ENCODE peak calls at places on chromosomes 5 and 9, in ten cellular contexts. D, M, X, C, Y, Q, L, E, F and B are unnamed samples.

GRCh38 chr5:140631831-140632365 is 1.1 kb downstream of the CD14 start:
- DNase-seq in X (no peak), Y (peak; percentile 39), L (no peak), C (no peak), M (no peak), F (no peak), E (no peak), D (no peak), Q (peak; percentile 58), B (no peak)

GRCh38 chr5:116359575-116359974 is 215.0 kb downstream of the SEMA6A start:
- DNase-seq in L (no peak), M (no peak), X (no peak), F (no peak), C (no peak), E (no peak), D (no peak), Q (no peak), Y (no peak), B (no peak)

GRCh38 chr9:134422301-134422700 is 96.0 kb downstream of the RXRA start:
- DNase-seq in Y (peak; percentile 83), D (peak; percentile 84), C (no peak), X (peak; percentile 37), E (no peak), L (no peak), M (no peak), Q (no peak), F (no peak), B (no peak)

GRCh38 chr5:135317286-135317685 is 81.7 kb downstream of the MACROH2A1 start:
- DNase-seq in F (no peak), E (no peak), M (no peak), Q (no peak), C (peak; percentile 81), X (no peak), L (no peak), D (no peak), Y (no peak), B (no peak)

GRCh38 chr5:179377421-179378115 is 32.3 kb upstream of the ADAMTS2 start:
- DNase-seq in C (peak; percentile 80), Y (no peak), E (peak; percentile 18), Q (no peak), X (no peak), D (no peak), M (no peak), F (no peak), L (no peak), B (no peak)

GRCh38 chr5:51385214-51385613 is 2.0 kb downstream of the ISL1 start:
- DNase-seq in D (no peak), M (no peak), C (no peak), L (no peak), X (no peak), E (no peak), F (no peak), Y (no peak), Q (no peak), B (no peak)

GRCh38 chr9:70465904-70466303 is 51.4 kb upstream of the KLF9 start:
- DNase-seq in Y (no peak), X (no peak), F (no peak), L (no peak), D (no peak), E (no peak), C (no peak), Q (no peak), M (no peak), B (no peak)

GRCh38 chr5:77413049-77413448 is 79.1 kb downstream of the WDR41 start:
- DNase-seq in E (no peak), C (no peak), M (no peak), Y (no peak), D (no peak), L (no peak), F (no peak), X (no peak), Q (no peak), B (no peak)

GRCh38 chr5:43274435-43275114 is 38.6 kb downstream of the HMGCS1 start:
- DNase-seq in X (no peak), M (no peak), D (peak; percentile 29), F (no peak), Q (peak; percentile 73), L (no peak), C (no peak), E (no peak), Y (peak; percentile 36), B (no peak)

GRCh38 chr5:167642779-167643517 is 648.5 kb upstream of the WWC1 start:
- DNase-seq in M (peak; percentile 80), X (peak; percentile 98), D (no peak), Y (no peak), C (no peak), L (no peak), F (peak; percentile 97), Q (no peak), E (peak; percentile 92), B (no peak)

GRCh38 chr5:164353155-164353554 is 847.7 kb downstream of the MAT2B start:
- DNase-seq in X (peak; percentile 1), L (no peak), Y (no peak), E (peak; percentile 54), C (no peak), D (no peak), F (no peak), Q (no peak), M (no peak), B (no peak)

GRCh38 chr9:131254107-131254491 is 22.2 kb downstream of the FAM78A start:
- DNase-seq in Y (no peak), E (no peak), D (no peak), X (peak; percentile 34), C (no peak), F (no peak), Q (no peak), L (no peak), M (no peak), B (no peak)

GRCh38 chr5:16540421-16540820 is 74.8 kb upstream of the ZNF622 start:
- DNase-seq in E (peak; percentile 79), D (no peak), Y (no peak), C (no peak), F (peak; percentile 90), Q (no peak), L (no peak), X (peak; percentile 19), M (no peak), B (no peak)

GRCh38 chr9:91949946-91950664 is at the start of gene ROR2:
- DNase-seq in L (peak; percentile 59), C (peak; percentile 95), Y (peak; percentile 36), M (no peak), E (peak; percentile 63), Q (peak; percentile 86), X (peak; percentile 77), D (peak; percentile 87), F (peak; percentile 54), B (peak; percentile 91)

DNA sequence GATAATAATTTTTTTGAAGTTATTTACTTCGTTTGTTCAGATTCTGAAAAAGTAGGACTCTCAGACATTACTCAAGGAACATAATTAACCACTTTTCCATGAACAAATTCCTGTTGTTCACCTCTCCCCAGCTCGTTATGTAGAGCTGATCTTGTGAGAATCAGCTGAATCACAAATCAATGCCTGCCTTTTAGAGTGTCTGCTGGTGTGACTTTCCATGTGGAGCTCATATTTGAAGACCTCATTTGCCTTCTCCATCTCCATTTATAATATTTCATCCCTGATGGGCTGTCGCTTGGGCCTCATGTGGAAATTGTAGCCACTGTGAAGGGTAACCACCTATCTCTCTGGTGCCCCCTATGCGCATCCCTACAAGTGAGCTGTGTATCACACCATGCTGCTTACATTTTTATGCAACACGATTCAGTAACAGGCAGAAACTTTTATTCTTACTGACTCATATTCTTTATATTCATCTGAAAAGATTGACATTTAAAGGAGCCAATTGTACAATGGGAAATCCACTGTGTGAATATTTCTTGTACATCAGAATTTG is 111.3 kb downstream of the STK32A start:
- DNase-seq in M (no peak), X (no peak), E (no peak), D (no peak), L (no peak), Y (no peak), Q (no peak), C (no peak), F (peak; percentile 7), B (no peak)
- TF ChIP-seq CTCF in M (no peak), X (peak; percentile 24), E (no peak), D (no peak), L (no peak), Y (no peak), Q (no peak), C (no peak), F (no peak), B (no peak)

DNA sequence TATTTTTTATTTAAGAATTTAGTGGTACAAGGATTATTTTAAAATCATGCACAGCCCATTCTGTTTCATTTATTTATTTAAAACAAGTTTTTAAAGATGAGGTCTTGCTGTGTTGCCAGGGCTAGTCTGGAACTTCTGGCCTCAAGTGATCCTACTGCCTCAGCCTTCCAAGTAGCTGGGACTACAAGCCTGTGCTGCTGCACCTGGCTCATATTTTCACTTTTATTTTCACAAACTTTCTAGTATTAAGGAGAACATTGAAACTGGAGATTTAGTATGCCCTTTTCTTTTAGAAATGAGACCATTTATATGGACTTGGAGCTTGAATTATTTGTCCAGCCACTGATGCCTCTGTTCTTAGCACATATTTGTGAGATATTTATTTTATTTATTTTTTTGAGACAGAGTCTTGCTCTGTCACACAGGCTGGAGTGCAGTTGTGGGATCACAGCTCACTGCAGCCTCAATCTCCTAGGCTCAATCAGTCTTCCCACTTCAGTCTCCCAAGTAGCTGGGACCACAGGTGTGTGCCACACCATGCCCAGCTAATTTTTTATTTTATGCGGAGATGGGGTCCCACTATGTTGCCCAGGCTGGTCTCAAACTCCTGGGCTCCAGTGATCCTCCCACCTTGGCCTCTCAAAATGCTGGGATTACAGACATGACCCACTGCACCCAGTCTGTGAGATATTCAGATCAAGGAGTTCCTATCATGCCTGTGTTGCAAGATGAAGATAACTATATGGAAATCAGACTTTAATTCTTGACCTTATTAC is 7.4 kb downstream of the DMXL1 start:
- DNase-seq in L (no peak), D (no peak), Q (no peak), Y (no peak), M (no peak), X (no peak), C (no peak), E (no peak), F (no peak), B (no peak)
- TF ChIP-seq CTCF in L (no peak), D (no peak), Q (no peak), Y (no peak), M (no peak), X (no peak), C (no peak), E (no peak), F (no peak), B (no peak)

DNA sequence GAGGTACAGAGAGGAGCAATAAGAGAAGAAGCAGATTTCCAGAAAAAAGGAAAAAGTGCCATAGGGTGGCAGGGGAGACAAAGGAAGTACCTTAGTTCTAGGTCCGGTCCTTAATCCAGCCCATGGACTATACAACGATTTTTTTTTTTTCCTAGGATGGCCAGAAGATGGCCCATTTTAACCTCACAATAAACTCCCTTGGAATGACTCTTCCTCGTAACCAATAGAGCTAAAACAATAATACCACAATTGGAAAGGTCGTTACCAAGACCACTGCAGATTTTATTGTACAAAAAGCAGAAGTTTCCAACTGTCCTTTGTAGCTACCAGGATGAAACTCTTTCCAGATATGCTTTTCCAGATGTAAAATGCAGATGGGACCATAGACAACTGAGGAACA is 34.4 kb upstream of the SSBP2 start:
- DNase-seq in D (no peak), L (no peak), Y (no peak), E (no peak), Q (no peak), M (no peak), C (no peak), X (no peak), F (no peak), B (no peak)
- TF ChIP-seq CTCF in D (no peak), L (no peak), Y (no peak), E (no peak), Q (no peak), M (no peak), C (no peak), X (no peak), F (no peak), B (no peak)

GRCh38 chr5:34656001-34656699 is at the start of gene RAI14:
- DNase-seq in X (peak; percentile 89), Y (peak; percentile 78), Q (peak; percentile 88), D (peak; percentile 76), C (peak; percentile 91), E (peak; percentile 85), L (peak; percentile 89), F (peak; percentile 73), M (no peak), B (peak; percentile 87)
- TF ChIP-seq CTCF in X (peak; percentile 2), Y (no peak), Q (peak; percentile 5), D (no peak), C (no peak), E (peak; percentile 21), L (peak; percentile 23), F (no peak), M (no peak), B (no peak)